ENCODE peak calls at places on chromosomes 7 and 10, in four cellular contexts. One of them, this sample, is unnamed.

GRCh38 chr10:12782537-12782936 is 219.0 kb downstream of the CCDC3 start:
- DNase-seq in fibroblast of lung: no peak
- DNase-seq in GM23338: peak
- DNase-seq in CD8-positive, alpha-beta memory T cell: no peak
- DNase-seq in this sample: peak

GRCh38 chr10:10078476-10078875 is 939.2 kb upstream of the CELF2 start:
- DNase-seq in fibroblast of lung: no peak
- DNase-seq in GM23338: no peak
- DNase-seq in CD8-positive, alpha-beta memory T cell: no peak
- DNase-seq in this sample: no peak

GRCh38 chr10:68043030-68043429 is 32.1 kb downstream of the HERC4 start:
- DNase-seq in CD8-positive, alpha-beta memory T cell: no peak
- DNase-seq in fibroblast of lung: peak
- DNase-seq in GM23338: no peak
- DNase-seq in this sample: peak

GRCh38 chr10:122141821-122142651 is 129.1 kb upstream of the BTBD16 start:
- DNase-seq in CD8-positive, alpha-beta memory T cell: no peak
- DNase-seq in GM23338: no peak
- DNase-seq in fibroblast of lung: peak
- DNase-seq in this sample: peak

GRCh38 chr7:94313926-94314325 is 80.8 kb upstream of the COL1A2 start:
- DNase-seq in CD8-positive, alpha-beta memory T cell: no peak
- DNase-seq in GM23338: no peak
- DNase-seq in fibroblast of lung: peak
- DNase-seq in this sample: no peak

GRCh38 chr10:18607503-18607902 is 43.9 kb downstream of the NSUN6 start:
- DNase-seq in fibroblast of lung: peak
- DNase-seq in CD8-positive, alpha-beta memory T cell: no peak
- DNase-seq in GM23338: no peak
- DNase-seq in this sample: peak

GRCh38 chr10:73244866-73245477 is 2.1 kb downstream of the DNAJC9 start:
- DNase-seq in CD8-positive, alpha-beta memory T cell: no peak
- DNase-seq in GM23338: no peak
- DNase-seq in fibroblast of lung: no peak
- DNase-seq in this sample: no peak

GRCh38 chr10:28800144-28800543 is 122.8 kb downstream of the BAMBI start:
- DNase-seq in fibroblast of lung: peak
- DNase-seq in GM23338: no peak
- DNase-seq in CD8-positive, alpha-beta memory T cell: no peak
- DNase-seq in this sample: no peak

GRCh38 chr7:40200791-40201190 is 66.0 kb downstream of the SUGCT start:
- DNase-seq in GM23338: no peak
- DNase-seq in fibroblast of lung: peak
- DNase-seq in CD8-positive, alpha-beta memory T cell: no peak
- DNase-seq in this sample: peak

GRCh38 chr7:25389489-25390106 is 161.3 kb upstream of the NPVF start:
- DNase-seq in fibroblast of lung: peak
- DNase-seq in GM23338: peak
- DNase-seq in CD8-positive, alpha-beta memory T cell: no peak
- DNase-seq in this sample: peak

GRCh38 chr7:149090397-149091195 is at the start of gene ZNF786:
- DNase-seq in fibroblast of lung: peak
- DNase-seq in GM23338: peak
- DNase-seq in CD8-positive, alpha-beta memory T cell: peak
- DNase-seq in this sample: peak

GRCh38 chr10:77975086-77975666 is 48.6 kb upstream of the DLG5 start:
- DNase-seq in GM23338: no peak
- DNase-seq in CD8-positive, alpha-beta memory T cell: no peak
- DNase-seq in fibroblast of lung: no peak
- DNase-seq in this sample: peak

GRCh38 chr10:47095848-47096612 is 184.8 kb downstream of the PTPN20 start:
- DNase-seq in GM23338: no peak
- DNase-seq in CD8-positive, alpha-beta memory T cell: no peak
- DNase-seq in fibroblast of lung: no peak
- DNase-seq in this sample: peak

GRCh38 chr7:99380823-99381663 is 6.5 kb downstream of the ARPC1B start:
- DNase-seq in GM23338: no peak
- DNase-seq in CD8-positive, alpha-beta memory T cell: peak
- DNase-seq in fibroblast of lung: no peak
- DNase-seq in this sample: no peak

GRCh38 chr7:50335795-50336754 is 31.6 kb downstream of the IKZF1 start:
- DNase-seq in GM23338: no peak
- DNase-seq in CD8-positive, alpha-beta memory T cell: peak
- DNase-seq in fibroblast of lung: no peak
- DNase-seq in this sample: no peak

GRCh38 chr7:50333266-50333665 is 28.8 kb downstream of the IKZF1 start:
- DNase-seq in CD8-positive, alpha-beta memory T cell: peak
- DNase-seq in fibroblast of lung: no peak
- DNase-seq in GM23338: peak
- DNase-seq in this sample: no peak

GRCh38 chr7:50334341-50334994 is 30.0 kb downstream of the IKZF1 start:
- DNase-seq in CD8-positive, alpha-beta memory T cell: no peak
- DNase-seq in fibroblast of lung: no peak
- DNase-seq in GM23338: no peak
- DNase-seq in this sample: no peak

GRCh38 chr7:50336909-50337703 is 32.6 kb downstream of the IKZF1 start:
- DNase-seq in fibroblast of lung: no peak
- DNase-seq in GM23338: no peak
- DNase-seq in CD8-positive, alpha-beta memory T cell: no peak
- DNase-seq in this sample: no peak

DNA sequence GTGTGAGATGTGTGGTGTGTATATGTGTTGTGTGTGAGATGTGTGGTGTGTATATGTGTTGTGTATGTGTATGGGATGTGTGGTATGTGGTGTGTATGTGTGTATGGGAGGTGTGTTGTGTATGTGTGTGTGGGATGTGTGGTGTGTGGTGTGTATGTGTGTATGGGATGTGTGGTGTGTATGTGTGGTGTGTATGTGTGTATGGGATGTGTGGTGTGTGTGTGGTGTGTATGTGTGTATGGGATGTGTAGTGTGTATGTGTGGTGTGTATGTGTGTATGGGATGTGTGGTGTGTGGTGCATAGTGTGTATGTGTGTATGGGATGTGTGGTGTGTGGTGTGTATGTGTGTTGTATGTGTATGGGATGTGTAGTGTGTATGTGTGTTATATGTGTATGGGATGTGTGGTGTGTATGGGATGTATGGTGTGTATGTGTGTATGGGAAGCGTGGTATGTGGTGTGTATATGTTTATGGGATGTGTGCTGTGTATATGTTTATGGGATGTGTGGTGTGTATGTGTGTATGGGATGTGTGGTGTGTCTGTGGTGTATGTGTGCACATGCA is 30.8 kb downstream of the IKZF1 start:
- DNase-seq in CD8-positive, alpha-beta memory T cell: no peak
- DNase-seq in fibroblast of lung: no peak
- DNase-seq in GM23338: no peak
- DNase-seq in this sample: no peak
- H3K4me3 ChIP-seq in CD8-positive, alpha-beta memory T cell: peak
- H3K4me3 ChIP-seq in fibroblast of lung: no peak
- H3K4me3 ChIP-seq in GM23338: no peak
- H3K4me3 ChIP-seq in this sample: no peak

GRCh38 chr7:36372156-36372555 is 17.5 kb upstream of the ANLN start:
- DNase-seq in fibroblast of lung: peak
- DNase-seq in CD8-positive, alpha-beta memory T cell: no peak
- DNase-seq in GM23338: no peak
- DNase-seq in this sample: no peak
- H3K27ac ChIP-seq in fibroblast of lung: no peak
- H3K27ac ChIP-seq in CD8-positive, alpha-beta memory T cell: no peak
- H3K27ac ChIP-seq in GM23338: no peak
- H3K27ac ChIP-seq in this sample: no peak

DNA sequence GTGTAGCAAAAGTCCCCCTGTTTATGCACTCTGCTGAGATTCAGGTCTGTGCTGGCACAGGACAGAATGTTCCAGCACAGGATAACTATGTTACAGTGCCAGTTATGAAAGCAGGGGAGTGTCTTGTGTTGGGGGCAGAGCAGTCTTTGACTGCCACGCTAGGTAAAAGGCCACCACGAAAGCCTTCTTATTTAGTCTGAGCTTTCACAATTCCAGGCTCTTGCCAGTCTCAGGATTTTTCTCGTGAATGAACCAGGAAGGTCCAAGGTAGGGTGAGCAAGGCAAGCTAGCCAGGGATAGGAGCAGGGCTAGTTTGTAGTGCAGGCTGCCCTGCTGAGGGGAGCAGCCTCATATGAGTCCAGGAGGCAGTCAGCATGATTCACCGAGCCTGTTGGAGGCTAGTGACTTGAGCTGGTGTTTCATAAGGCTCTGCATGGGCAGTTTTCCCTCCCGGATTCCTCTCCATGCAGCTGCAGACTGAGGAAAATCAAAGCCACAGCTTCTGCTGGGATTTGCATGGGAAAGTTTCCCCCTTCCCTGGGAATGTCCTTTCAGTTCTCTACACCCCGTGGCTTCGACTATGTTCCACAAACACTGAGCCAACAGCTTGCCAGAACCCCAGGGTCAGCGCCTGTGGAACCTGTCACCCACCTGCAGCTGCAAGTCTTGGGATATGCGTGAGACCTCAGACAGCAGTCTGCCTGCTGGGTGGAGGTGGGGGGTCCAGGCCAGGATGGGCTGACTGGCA is 112.3 kb downstream of the JCAD start:
- DNase-seq in GM23338: peak
- DNase-seq in fibroblast of lung: peak
- DNase-seq in CD8-positive, alpha-beta memory T cell: no peak
- DNase-seq in this sample: no peak
- H3K4me3 ChIP-seq in GM23338: no peak
- H3K4me3 ChIP-seq in fibroblast of lung: no peak
- H3K4me3 ChIP-seq in CD8-positive, alpha-beta memory T cell: no peak
- H3K4me3 ChIP-seq in this sample: no peak

GRCh38 chr7:81929386-81929785 is 159.5 kb upstream of the HGF start:
- DNase-seq in CD8-positive, alpha-beta memory T cell: no peak
- DNase-seq in fibroblast of lung: peak
- DNase-seq in GM23338: no peak
- DNase-seq in this sample: peak

GRCh38 chr7:81919494-81919893 is 149.6 kb upstream of the HGF start:
- DNase-seq in CD8-positive, alpha-beta memory T cell: no peak
- DNase-seq in fibroblast of lung: no peak
- DNase-seq in GM23338: no peak
- DNase-seq in this sample: no peak

GRCh38 chr7:81925530-81925929 is 155.7 kb upstream of the HGF start:
- DNase-seq in fibroblast of lung: no peak
- DNase-seq in CD8-positive, alpha-beta memory T cell: no peak
- DNase-seq in GM23338: no peak
- DNase-seq in this sample: no peak

GRCh38 chr7:81926154-81926553 is 156.3 kb upstream of the HGF start:
- DNase-seq in GM23338: no peak
- DNase-seq in CD8-positive, alpha-beta memory T cell: no peak
- DNase-seq in fibroblast of lung: peak
- DNase-seq in this sample: peak

GRCh38 chr7:81924494-81924893 is 154.6 kb upstream of the HGF start:
- DNase-seq in GM23338: peak
- DNase-seq in CD8-positive, alpha-beta memory T cell: no peak
- DNase-seq in fibroblast of lung: no peak
- DNase-seq in this sample: no peak
- H3K27ac ChIP-seq in GM23338: no peak
- H3K27ac ChIP-seq in CD8-positive, alpha-beta memory T cell: no peak
- H3K27ac ChIP-seq in fibroblast of lung: no peak
- H3K27ac ChIP-seq in this sample: no peak

GRCh38 chr10:83564889-83565588 is 574.3 kb upstream of the GHITM start:
- DNase-seq in fibroblast of lung: no peak
- DNase-seq in CD8-positive, alpha-beta memory T cell: no peak
- DNase-seq in GM23338: no peak
- DNase-seq in this sample: no peak
- H3K4me3 ChIP-seq in fibroblast of lung: no peak
- H3K4me3 ChIP-seq in CD8-positive, alpha-beta memory T cell: no peak
- H3K4me3 ChIP-seq in GM23338: no peak
- H3K4me3 ChIP-seq in this sample: no peak

DNA sequence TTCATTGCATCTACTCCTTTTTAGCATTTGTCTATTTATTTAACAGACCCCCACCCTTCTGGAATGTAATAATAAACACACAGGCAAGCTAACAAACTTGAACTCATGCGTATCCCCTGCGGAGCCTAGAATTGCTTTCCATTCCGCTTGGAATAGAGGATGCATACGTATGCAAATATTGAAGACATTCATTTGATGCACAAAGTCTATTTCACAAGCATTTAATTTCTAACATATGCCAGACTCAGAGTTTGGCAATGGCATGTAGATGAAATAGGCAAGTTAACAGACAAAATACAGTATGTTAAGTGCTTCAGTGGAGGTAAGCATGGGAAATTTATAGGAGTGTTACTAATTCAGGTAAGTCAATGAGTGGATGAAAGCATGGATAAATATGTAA is 88.5 kb downstream of the PTPRZ1 start:
- DNase-seq in GM23338: no peak
- DNase-seq in CD8-positive, alpha-beta memory T cell: no peak
- DNase-seq in fibroblast of lung: peak
- DNase-seq in this sample: no peak
- H3K27ac ChIP-seq in GM23338: peak
- H3K27ac ChIP-seq in CD8-positive, alpha-beta memory T cell: no peak
- H3K27ac ChIP-seq in fibroblast of lung: no peak
- H3K27ac ChIP-seq in this sample: peak

GRCh38 chr7:5467645-5468044 is 44.0 kb upstream of the TNRC18 start:
- DNase-seq in CD8-positive, alpha-beta memory T cell: no peak
- DNase-seq in fibroblast of lung: no peak
- DNase-seq in GM23338: no peak
- DNase-seq in this sample: no peak
- H3K4me3 ChIP-seq in CD8-positive, alpha-beta memory T cell: no peak
- H3K4me3 ChIP-seq in fibroblast of lung: no peak
- H3K4me3 ChIP-seq in GM23338: no peak
- H3K4me3 ChIP-seq in this sample: no peak

This sample was measured in osteoblast.